ENCODE peak calls at places on chromosomes 3 and 15, in eight cellular contexts. One of them, this sample, is unnamed.

GRCh38 chr3:10160346-10160745 is 4.4 kb upstream of the IRAK2 start:
- DNase-seq in H1: no peak
- DNase-seq in esophagus muscularis mucosa: no peak
- DNase-seq in GM23338: no peak
- DNase-seq in stomach: no peak
- DNase-seq in sigmoid colon: no peak
- DNase-seq in upper lobe of left lung: no peak
- DNase-seq in transverse colon: no peak
- DNase-seq in this sample: no peak

GRCh38 chr15:63044645-63045437 is 2.3 kb downstream of the TPM1 start:
- DNase-seq in esophagus muscularis mucosa: no peak
- DNase-seq in upper lobe of left lung: no peak
- DNase-seq in H1: no peak
- DNase-seq in sigmoid colon: peak; percentile 87
- DNase-seq in transverse colon: no peak
- DNase-seq in stomach: no peak
- DNase-seq in GM23338: peak; percentile 87
- DNase-seq in this sample: no peak

GRCh38 chr3:141401584-141402475 is 33.5 kb downstream of the ZBTB38 start:
- DNase-seq in transverse colon: peak; percentile 51
- DNase-seq in esophagus muscularis mucosa: no peak
- DNase-seq in upper lobe of left lung: peak; percentile 94
- DNase-seq in stomach: peak; percentile 53
- DNase-seq in sigmoid colon: no peak
- DNase-seq in H1: no peak
- DNase-seq in GM23338: peak; percentile 76
- DNase-seq in this sample: no peak

GRCh38 chr3:126659915-126660886 is 5.3 kb upstream of the TXNRD3 start:
- DNase-seq in upper lobe of left lung: no peak
- DNase-seq in sigmoid colon: peak; percentile 38
- DNase-seq in transverse colon: no peak
- DNase-seq in GM23338: peak; percentile 74
- DNase-seq in esophagus muscularis mucosa: peak; percentile 91
- DNase-seq in H1: no peak
- DNase-seq in stomach: no peak
- DNase-seq in this sample: peak; percentile 77

GRCh38 chr3:157572559-157573270 is 69.5 kb upstream of the VEPH1 start:
- DNase-seq in GM23338: peak; percentile 88
- DNase-seq in upper lobe of left lung: no peak
- DNase-seq in transverse colon: peak; percentile 14
- DNase-seq in esophagus muscularis mucosa: peak; percentile 74
- DNase-seq in stomach: no peak
- DNase-seq in sigmoid colon: no peak
- DNase-seq in H1: no peak
- DNase-seq in this sample: no peak

GRCh38 chr3:51948016-51948580 is 5.9 kb downstream of the PARP3 start:
- DNase-seq in sigmoid colon: no peak
- DNase-seq in esophagus muscularis mucosa: no peak
- DNase-seq in GM23338: no peak
- DNase-seq in transverse colon: no peak
- DNase-seq in upper lobe of left lung: no peak
- DNase-seq in H1: no peak
- DNase-seq in stomach: no peak
- DNase-seq in this sample: no peak

GRCh38 chr15:41105348-41106334 is 10.4 kb downstream of the INO80 start:
- DNase-seq in esophagus muscularis mucosa: no peak
- DNase-seq in sigmoid colon: no peak
- DNase-seq in stomach: peak; percentile 3
- DNase-seq in transverse colon: no peak
- DNase-seq in GM23338: no peak
- DNase-seq in H1: no peak
- DNase-seq in upper lobe of left lung: no peak
- DNase-seq in this sample: no peak

GRCh38 chr15:63502137-63502801 is 2.1 kb upstream of the USP3 start:
- DNase-seq in stomach: peak; percentile 64
- DNase-seq in GM23338: no peak
- DNase-seq in upper lobe of left lung: no peak
- DNase-seq in transverse colon: peak; percentile 52
- DNase-seq in esophagus muscularis mucosa: no peak
- DNase-seq in H1: no peak
- DNase-seq in sigmoid colon: no peak
- DNase-seq in this sample: no peak

GRCh38 chr3:121794264-121794983 is 40.4 kb downstream of the IQCB1 start:
- DNase-seq in esophagus muscularis mucosa: no peak
- DNase-seq in upper lobe of left lung: no peak
- DNase-seq in transverse colon: no peak
- DNase-seq in H1: no peak
- DNase-seq in GM23338: no peak
- DNase-seq in sigmoid colon: no peak
- DNase-seq in stomach: no peak
- DNase-seq in this sample: no peak

GRCh38 chr3:30934208-30934550 is 39.7 kb upstream of the GADL1 start:
- DNase-seq in H1: peak; percentile 5
- DNase-seq in esophagus muscularis mucosa: no peak
- DNase-seq in stomach: no peak
- DNase-seq in transverse colon: no peak
- DNase-seq in upper lobe of left lung: no peak
- DNase-seq in sigmoid colon: no peak
- DNase-seq in GM23338: peak; percentile 54
- DNase-seq in this sample: no peak

GRCh38 chr15:85762756-85763127 is 32.0 kb downstream of the KLHL25 start:
- DNase-seq in H1: no peak
- DNase-seq in GM23338: no peak
- DNase-seq in esophagus muscularis mucosa: no peak
- DNase-seq in stomach: no peak
- DNase-seq in upper lobe of left lung: no peak
- DNase-seq in transverse colon: no peak
- DNase-seq in sigmoid colon: no peak
- DNase-seq in this sample: no peak

GRCh38 chr3:37671926-37672325 is 189.8 kb upstream of the CTDSPL start:
- DNase-seq in GM23338: no peak
- DNase-seq in sigmoid colon: no peak
- DNase-seq in esophagus muscularis mucosa: peak; percentile 68
- DNase-seq in upper lobe of left lung: no peak
- DNase-seq in transverse colon: no peak
- DNase-seq in H1: no peak
- DNase-seq in stomach: no peak
- DNase-seq in this sample: no peak

GRCh38 chr3:25021816-25022215 is 406.2 kb upstream of the RARB start:
- DNase-seq in H1: no peak
- DNase-seq in GM23338: peak; percentile 15
- DNase-seq in transverse colon: no peak
- DNase-seq in stomach: no peak
- DNase-seq in upper lobe of left lung: no peak
- DNase-seq in esophagus muscularis mucosa: no peak
- DNase-seq in sigmoid colon: no peak
- DNase-seq in this sample: no peak

GRCh38 chr3:15151166-15151565 is 52.2 kb upstream of the RBSN start:
- DNase-seq in transverse colon: no peak
- DNase-seq in H1: no peak
- DNase-seq in esophagus muscularis mucosa: no peak
- DNase-seq in upper lobe of left lung: no peak
- DNase-seq in GM23338: no peak
- DNase-seq in sigmoid colon: no peak
- DNase-seq in stomach: no peak
- DNase-seq in this sample: no peak

DNA sequence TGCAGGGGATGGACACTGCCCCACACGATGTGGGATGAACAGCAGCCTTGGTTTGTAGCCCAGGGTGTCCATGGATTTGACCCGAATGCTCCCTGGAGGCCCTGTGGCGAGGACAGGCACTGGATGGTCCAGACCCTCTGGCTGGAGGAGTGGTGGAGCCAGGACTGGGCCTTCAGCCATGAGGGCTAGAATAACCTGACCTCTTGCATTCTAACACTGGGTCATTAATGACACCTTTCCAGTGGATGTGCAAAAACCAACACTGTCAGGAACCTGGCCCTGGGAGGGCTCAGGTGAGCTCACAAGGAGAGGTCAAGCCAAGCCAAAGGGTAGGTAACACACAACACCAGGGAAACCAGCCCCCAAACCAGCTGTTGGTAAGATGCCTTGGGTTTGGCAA is 51.4 kb downstream of the OXNAD1 start:
- DNase-seq in H1: no peak
- DNase-seq in GM23338: no peak
- DNase-seq in upper lobe of left lung: no peak
- DNase-seq in sigmoid colon: no peak
- DNase-seq in stomach: no peak
- DNase-seq in transverse colon: no peak
- DNase-seq in esophagus muscularis mucosa: peak; percentile 50
- DNase-seq in this sample: no peak
- TF ChIP-seq POLR2AphosphoS5 in H1: no peak
- TF ChIP-seq POLR2AphosphoS5 in GM23338: no peak
- TF ChIP-seq POLR2AphosphoS5 in upper lobe of left lung: no peak
- TF ChIP-seq POLR2AphosphoS5 in sigmoid colon: no peak
- TF ChIP-seq POLR2AphosphoS5 in stomach: no peak
- TF ChIP-seq POLR2AphosphoS5 in transverse colon: no peak
- TF ChIP-seq POLR2AphosphoS5 in esophagus muscularis mucosa: no peak
- TF ChIP-seq POLR2AphosphoS5 in this sample: no peak

GRCh38 chr15:92625297-92625980 is 30.1 kb downstream of the FAM174B start:
- DNase-seq in esophagus muscularis mucosa: no peak
- DNase-seq in upper lobe of left lung: no peak
- DNase-seq in GM23338: no peak
- DNase-seq in H1: no peak
- DNase-seq in stomach: no peak
- DNase-seq in transverse colon: no peak
- DNase-seq in sigmoid colon: no peak
- DNase-seq in this sample: no peak
- TF ChIP-seq POLR2AphosphoS5 in esophagus muscularis mucosa: no peak
- TF ChIP-seq POLR2AphosphoS5 in upper lobe of left lung: no peak
- TF ChIP-seq POLR2AphosphoS5 in GM23338: no peak
- TF ChIP-seq POLR2AphosphoS5 in H1: no peak
- TF ChIP-seq POLR2AphosphoS5 in stomach: no peak
- TF ChIP-seq POLR2AphosphoS5 in transverse colon: no peak
- TF ChIP-seq POLR2AphosphoS5 in sigmoid colon: no peak
- TF ChIP-seq POLR2AphosphoS5 in this sample: no peak

DNA sequence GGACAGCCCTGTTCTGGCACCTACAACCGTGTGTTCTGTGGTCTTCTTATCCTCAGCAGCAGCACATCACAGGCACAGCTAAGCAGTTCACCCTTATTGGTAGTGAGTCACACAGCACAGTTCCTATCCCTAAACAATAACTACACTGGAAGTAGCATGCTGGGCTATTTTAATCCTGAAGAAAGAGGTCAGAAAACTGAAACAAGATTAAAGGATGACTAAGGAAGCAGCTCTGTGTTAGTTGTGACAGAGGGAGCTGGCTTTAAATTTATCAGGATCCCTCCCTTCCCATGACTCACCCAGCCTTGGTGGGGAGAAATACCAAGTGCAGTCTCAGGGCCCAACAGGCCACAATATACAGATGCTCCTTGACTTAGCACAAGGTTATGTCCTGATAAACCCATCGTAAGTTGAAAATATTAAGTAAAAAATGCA is 144.3 kb downstream of the ERC2 start:
- DNase-seq in transverse colon: no peak
- DNase-seq in H1: no peak
- DNase-seq in stomach: no peak
- DNase-seq in GM23338: no peak
- DNase-seq in esophagus muscularis mucosa: peak; percentile 74
- DNase-seq in upper lobe of left lung: no peak
- DNase-seq in sigmoid colon: no peak
- DNase-seq in this sample: no peak
- TF ChIP-seq POLR2AphosphoS5 in transverse colon: no peak
- TF ChIP-seq POLR2AphosphoS5 in H1: no peak
- TF ChIP-seq POLR2AphosphoS5 in stomach: no peak
- TF ChIP-seq POLR2AphosphoS5 in GM23338: no peak
- TF ChIP-seq POLR2AphosphoS5 in esophagus muscularis mucosa: no peak
- TF ChIP-seq POLR2AphosphoS5 in upper lobe of left lung: no peak
- TF ChIP-seq POLR2AphosphoS5 in sigmoid colon: no peak
- TF ChIP-seq POLR2AphosphoS5 in this sample: no peak

DNA sequence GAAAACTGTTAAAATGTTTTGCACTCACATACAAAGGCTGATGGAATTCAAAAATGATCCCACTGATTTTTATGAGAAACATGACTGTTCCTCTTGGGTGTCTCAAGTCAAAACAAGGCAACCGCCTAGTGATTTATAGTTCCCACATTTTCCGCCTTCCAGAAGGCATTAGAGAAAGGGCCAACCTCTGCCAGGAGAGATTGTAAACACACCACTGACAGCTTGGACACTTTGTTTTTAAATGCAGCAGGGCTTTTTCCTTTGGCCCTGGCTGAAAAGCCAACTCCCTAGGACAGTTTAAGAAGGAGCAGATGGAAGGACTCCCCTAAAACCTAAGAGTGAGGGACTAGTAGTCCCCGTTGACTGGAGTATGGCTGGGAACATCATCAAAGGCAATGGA is 27.8 kb downstream of the PARP16 start:
- DNase-seq in transverse colon: no peak
- DNase-seq in esophagus muscularis mucosa: no peak
- DNase-seq in sigmoid colon: peak; percentile 81
- DNase-seq in upper lobe of left lung: no peak
- DNase-seq in H1: no peak
- DNase-seq in GM23338: no peak
- DNase-seq in stomach: no peak
- DNase-seq in this sample: no peak
- TF ChIP-seq POLR2AphosphoS5 in transverse colon: peak; percentile 62
- TF ChIP-seq POLR2AphosphoS5 in esophagus muscularis mucosa: peak; percentile 55
- TF ChIP-seq POLR2AphosphoS5 in sigmoid colon: peak; percentile 72
- TF ChIP-seq POLR2AphosphoS5 in upper lobe of left lung: peak; percentile 13
- TF ChIP-seq POLR2AphosphoS5 in H1: no peak
- TF ChIP-seq POLR2AphosphoS5 in GM23338: no peak
- TF ChIP-seq POLR2AphosphoS5 in stomach: peak; percentile 86
- TF ChIP-seq POLR2AphosphoS5 in this sample: no peak

This sample was measured in vagina.